ENCODE peak calls at places on chromosomes 4 and X, in four cellular contexts. E is SJSA1, D is breast epithelium, B is PC-9. L is an unnamed sample.

GRCh38 chr4:73068496-73069337 is 799 bp downstream of the COX18 start:
- DNase-seq in E (peak; percentile 62), D (no peak), B (no peak), L (no peak)

GRCh38 chr4:176538217-176538925 is 218.6 kb downstream of the SPCS3 start:
- DNase-seq in B (no peak), E (peak; percentile 69), D (no peak), L (no peak)

GRCh38 chr4:137226221-137226620 is 306.1 kb downstream of the PCDH18 start:
- DNase-seq in B (no peak), E (no peak), D (no peak), L (no peak)

GRCh38 chrX:74519870-74520269 is 94.6 kb downstream of the RLIM start:
- DNase-seq in E (no peak), B (no peak), D (no peak), L (no peak)

GRCh38 chr4:2047031-2047660 is 12.0 kb upstream of the NAT8L start:
- DNase-seq in B (no peak), D (no peak), E (no peak), L (no peak)

GRCh38 chrX:96436105-96436504 is 248.5 kb upstream of the DIAPH2 start:
- DNase-seq in D (no peak), E (peak; percentile 24), B (no peak), L (no peak)

GRCh38 chr4:132527817-132528216 is 621.3 kb upstream of the PCDH10 start:
- DNase-seq in E (no peak), D (no peak), B (no peak), L (no peak)

GRCh38 chr4:101604976-101605375 is 185.6 kb upstream of the BANK1 start:
- DNase-seq in D (no peak), B (no peak), E (no peak), L (no peak)

GRCh38 chr4:41638203-41638602 is 100.2 kb downstream of the LIMCH1 start:
- DNase-seq in B (no peak), E (no peak), D (no peak), L (no peak)

GRCh38 chr4:53840643-53841042 is 223.8 kb downstream of the CHIC2 start:
- DNase-seq in E (no peak), B (no peak), D (no peak), L (no peak)

GRCh38 chrX:100750901-100751300 is 19.0 kb upstream of the SYTL4 start:
- DNase-seq in B (no peak), E (no peak), D (no peak), L (no peak)

GRCh38 chr4:152680988-152681731 is 1.4 kb upstream of the TMEM154 start:
- DNase-seq in B (peak; percentile 29), D (no peak), E (peak; percentile 26), L (no peak)

GRCh38 chr4:164529058-164529457 is 224.9 kb upstream of the SMIM31 start:
- DNase-seq in E (no peak), B (no peak), D (no peak), L (no peak)

GRCh38 chr4:26410385-26411293 is 79.6 kb downstream of the CCKAR start:
- DNase-seq in E (peak; percentile 38), B (peak; percentile 5), D (no peak), L (no peak)

GRCh38 chr4:3255611-3256186 is 6.7 kb downstream of the MSANTD1 start:
- DNase-seq in E (no peak), D (peak; percentile 38), B (no peak), L (peak; percentile 1)

GRCh38 chr4:92104506-92104905 is 199.3 kb upstream of the GRID2 start:
- DNase-seq in D (no peak), E (no peak), B (no peak), L (no peak)

GRCh38 chr4:45350438-45350837 is 624.1 kb upstream of the GNPDA2 start:
- DNase-seq in D (no peak), B (no peak), E (no peak), L (no peak)

GRCh38 chr4:81635747-81636146 is 164.0 kb upstream of the RASGEF1B start:
- DNase-seq in B (peak; percentile 14), E (no peak), D (no peak), L (no peak)

GRCh38 chr4:69822198-69822597 is 37.7 kb downstream of the SULT1E1 start:
- DNase-seq in D (no peak), B (no peak), E (no peak), L (no peak)

GRCh38 chr4:6472387-6473263 is at the start of gene PPP2R2C:
- DNase-seq in D (peak; percentile 37), E (no peak), B (peak; percentile 52), L (no peak)

GRCh38 chr4:917466-917865 is 14.7 kb downstream of the GAK start:
- DNase-seq in D (no peak), B (no peak), E (no peak), L (no peak)

GRCh38 chr4:2258091-2259035 is 3.5 kb downstream of the MXD4 start:
- DNase-seq in B (no peak), D (peak; percentile 48), E (no peak), L (peak; percentile 1)

GRCh38 chr4:87086143-87086805 is 134.1 kb downstream of the KLHL8 start:
- DNase-seq in B (no peak), E (no peak), D (no peak), L (no peak)

GRCh38 chr4:24476209-24476781 is 108.1 kb downstream of the DHX15 start:
- DNase-seq in B (no peak), D (no peak), E (no peak), L (no peak)

GRCh38 chrX:6095469-6095868 is 133.2 kb downstream of the NLGN4X start:
- DNase-seq in D (no peak), B (no peak), E (no peak), L (no peak)

GRCh38 chr4:61011051-61011450 is 189.1 kb upstream of the ADGRL3 start:
- DNase-seq in E (no peak), B (no peak), D (no peak), L (no peak)

DNA sequence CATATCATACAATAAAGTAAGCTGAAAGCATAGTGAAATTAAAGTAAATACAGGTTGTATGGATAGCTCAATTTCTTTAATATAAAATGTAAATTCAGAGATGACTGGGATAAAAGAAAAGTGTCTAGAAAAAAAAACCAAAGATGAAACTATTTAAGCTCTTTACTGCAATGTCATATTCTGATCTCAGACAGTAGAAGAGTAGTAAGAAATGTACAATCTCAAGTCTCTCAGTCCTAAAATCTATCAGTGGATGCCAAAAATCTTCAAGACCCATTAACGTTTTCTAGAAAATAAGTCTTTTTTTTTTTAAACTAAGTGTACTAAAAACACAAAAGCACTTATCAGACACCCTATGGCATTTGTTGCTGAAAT is 13.8 kb downstream of the MGARP start:
- DNase-seq in E (no peak), B (no peak), D (no peak), L (no peak)
- H3K4me3 ChIP-seq in E (peak overlapping the region; percentile 31), B (peak overlapping the region; percentile 56), D (peak overlapping the region; percentile 30), L (peak overlapping the region; percentile 62)

DNA sequence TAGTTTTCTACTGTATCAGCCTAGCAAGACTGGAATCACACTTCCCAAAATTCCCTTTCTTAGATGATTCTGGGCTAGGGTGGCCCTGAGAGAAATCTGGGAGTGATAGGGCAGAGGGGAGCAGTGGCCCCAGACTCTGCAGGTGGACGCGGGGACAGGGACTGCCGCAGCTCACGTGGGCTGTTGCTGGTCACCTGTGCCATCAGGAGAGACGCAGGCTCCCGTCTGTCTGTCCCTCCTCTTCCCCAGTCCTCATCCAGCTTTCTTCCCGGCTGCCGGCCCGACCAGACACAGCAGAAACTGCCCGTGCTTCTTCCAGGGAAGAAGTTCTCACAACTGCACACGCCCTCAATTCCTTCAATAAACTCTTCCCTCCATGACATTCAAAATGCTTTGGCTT is 86.4 kb downstream of the AFAP1 start:
- DNase-seq in B (no peak), E (no peak), D (no peak), L (no peak)
- H3K36me3 ChIP-seq in B (no peaks in the 10 kb centered on the region), E (peaks cover 57% of the 10 kb centered on the region), D (no peaks in the 10 kb centered on the region), L (no peaks in the 10 kb centered on the region)

DNA sequence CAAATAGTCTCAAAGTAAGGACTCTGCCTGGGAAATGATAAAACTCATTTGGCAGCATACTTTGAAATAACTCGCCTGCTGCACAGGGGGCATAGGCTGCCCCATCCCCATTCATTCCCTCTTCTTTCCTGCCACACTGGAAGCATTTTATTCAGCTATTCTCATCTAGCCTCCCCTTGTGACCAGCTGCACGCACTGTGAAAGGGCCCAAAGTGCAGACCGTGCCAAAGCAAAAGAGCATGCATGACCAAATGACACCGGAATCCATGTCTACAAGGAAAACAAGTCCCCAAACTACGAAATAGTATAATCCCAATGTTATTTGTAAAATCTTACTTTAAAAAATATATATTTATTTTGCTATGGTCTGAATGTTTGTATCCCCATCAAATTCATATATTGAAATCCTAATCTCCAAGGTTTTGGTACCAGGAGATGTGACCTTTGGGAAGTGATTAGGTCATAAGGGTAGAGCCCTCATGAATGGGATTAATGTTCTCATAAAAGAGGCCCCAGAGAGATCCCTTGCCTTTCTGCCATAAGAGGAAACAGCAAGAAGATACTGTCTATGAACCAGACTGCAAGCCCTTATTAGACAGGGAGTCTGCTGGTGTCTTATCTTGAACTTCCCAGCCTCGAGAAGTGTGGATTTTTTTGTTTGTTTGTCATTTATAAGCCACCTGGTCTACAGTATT is 77.3 kb upstream of the PRSS48 start:
- DNase-seq in B (no peak), D (no peak), E (no peak), L (no peak)
- H3K4me3 ChIP-seq in B (no peak overlapping the region), D (no peak overlapping the region), E (no peak overlapping the region), L (no peak overlapping the region)

GRCh38 chr4:168846414-168846813 is 163.6 kb downstream of the CBR4 start:
- DNase-seq in B (no peak), D (no peak), E (no peak), L (no peak)

GRCh38 chr4:168845897-168846296 is 164.2 kb downstream of the CBR4 start:
- DNase-seq in B (no peak), D (no peak), E (no peak), L (no peak)

GRCh38 chr4:168848112-168848511 is 161.9 kb downstream of the CBR4 start:
- DNase-seq in E (peak; percentile 59), D (no peak), B (no peak), L (no peak)

GRCh38 chr4:168850016-168850415 is 160.0 kb downstream of the CBR4 start:
- DNase-seq in B (no peak), D (no peak), E (no peak), L (no peak)

DNA sequence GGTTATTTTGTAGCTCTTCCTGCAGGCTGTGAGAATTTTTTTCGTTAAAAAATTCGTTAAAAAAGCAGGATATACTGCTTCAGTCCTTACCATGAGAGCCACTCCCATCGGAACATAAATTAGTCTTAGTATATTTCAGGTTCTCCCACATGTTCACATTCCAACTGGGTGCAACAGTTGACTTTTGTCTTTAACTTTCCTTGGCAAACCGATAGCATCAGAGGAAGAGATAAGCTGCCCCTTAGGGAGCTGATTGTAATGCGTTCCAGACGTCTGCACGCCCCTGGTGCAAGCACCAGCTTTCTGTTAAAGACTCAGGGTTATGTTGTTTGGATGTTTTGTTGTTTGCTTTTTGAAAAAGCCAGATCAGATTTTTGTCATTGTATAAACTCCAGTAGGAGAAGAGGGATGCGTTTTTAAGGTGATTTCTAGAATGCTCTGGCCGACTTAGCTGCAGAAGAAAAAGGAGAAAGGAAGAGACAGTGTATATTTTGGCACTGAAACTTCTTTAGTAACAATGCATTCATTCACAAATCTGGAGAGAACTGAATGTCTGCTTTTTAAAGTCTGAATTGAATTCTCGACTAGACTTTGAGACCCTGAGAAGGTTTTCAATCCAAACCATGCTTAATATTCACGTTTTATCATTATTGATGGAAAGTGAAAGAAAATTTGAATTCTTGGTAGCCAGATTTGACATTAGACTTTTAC is 160.9 kb downstream of the CBR4 start:
- DNase-seq in B (no peak), D (no peak), E (peak; percentile 53), L (no peak)
- H3K36me3 ChIP-seq in B (no peaks in the 10 kb centered on the region), D (no peaks in the 10 kb centered on the region), E (peaks cover 54% of the 10 kb centered on the region), L (peaks cover 6% of the 10 kb centered on the region)

GRCh38 chrX:1400049-1400448 is 8.1 kb upstream of the SLC25A6 start:
- DNase-seq in D (no peak), B (no peak), E (no peak), L (no peak)
- H3K4me3 ChIP-seq in D (no peak overlapping the region), B (no peak overlapping the region), E (no peak overlapping the region), L (no peak overlapping the region)

L was measured in thoracic aorta.